ENCODE peak calls at places on chromosome 10, in five cellular contexts. J is heart left ventricle, S is right lobe of liver, B is neural progenitor cell, Z is mammary epithelial cell. O is an unnamed sample.

GRCh38 chr10:782751-783648 is 93.5 kb upstream of the DIP2C start:
- DNase-seq in Z (no peak), B (no peak), S (peak), J (no peak), O (no peak)

GRCh38 chr10:34538291-34538829 is 276.7 kb downstream of the PARD3 start:
- DNase-seq in J (no peak), Z (peak), S (no peak), B (no peak), O (no peak)

GRCh38 chr10:124534231-124534798 is 72.7 kb downstream of the LHPP start:
- DNase-seq in S (no peak), J (no peak), B (peak), Z (no peak), O (peak)

GRCh38 chr10:48541144-48541795 is 63.6 kb downstream of the ARHGAP22 start:
- DNase-seq in B (no peak), J (no peak), S (no peak), Z (no peak), O (no peak)

GRCh38 chr10:36638461-36638860 is 486.9 kb upstream of the ANKRD30A start:
- DNase-seq in S (no peak), B (no peak), Z (no peak), J (no peak), O (no peak)

GRCh38 chr10:86644412-86645110 is 9.8 kb upstream of the OPN4 start:
- DNase-seq in J (peak), S (no peak), B (no peak), Z (peak), O (no peak)

GRCh38 chr10:1329622-1330021 is 273.4 kb downstream of the WDR37 start:
- DNase-seq in B (no peak), Z (no peak), S (no peak), J (no peak), O (no peak)

GRCh38 chr10:33133557-33133956 is 175.5 kb upstream of the ITGB1 start:
- DNase-seq in S (no peak), B (no peak), J (no peak), Z (peak), O (no peak)

GRCh38 chr10:25778646-25779045 is 155.4 kb upstream of the MYO3A start:
- DNase-seq in B (no peak), Z (no peak), J (no peak), S (no peak), O (no peak)

GRCh38 chr10:6130851-6131470 is 42.1 kb downstream of the RBM17 start:
- DNase-seq in S (no peak), B (no peak), J (no peak), Z (no peak), O (no peak)

GRCh38 chr10:62584216-62584615 is 210.0 kb downstream of the ZNF365 start:
- DNase-seq in B (no peak), J (no peak), S (no peak), Z (peak), O (peak)

GRCh38 chr10:28796606-28797512 is 119.5 kb downstream of the BAMBI start:
- DNase-seq in S (peak), B (no peak), J (no peak), Z (no peak), O (no peak)

GRCh38 chr10:36504752-36505151 is 620.6 kb upstream of the ANKRD30A start:
- DNase-seq in Z (peak), J (no peak), S (no peak), B (no peak), O (peak)

GRCh38 chr10:98135222-98135899 is 904 bp downstream of the R3HCC1L start:
- DNase-seq in Z (no peak), J (no peak), B (no peak), S (no peak), O (no peak)

GRCh38 chr10:55631071-55631654 is 729.9 kb downstream of the ZWINT start:
- DNase-seq in S (peak), Z (peak), B (peak), J (peak), O (peak)

GRCh38 chr10:22230331-22230833 is 12.6 kb upstream of the EBLN1 start:
- DNase-seq in Z (peak), S (no peak), J (no peak), B (peak), O (peak)

GRCh38 chr10:70652761-70653657 is 19.3 kb upstream of the ADAMTS14 start:
- DNase-seq in S (no peak), B (no peak), Z (peak), J (peak), O (peak)

GRCh38 chr10:32347363-32347735 is 391 bp upstream of the EPC1 start:
- DNase-seq in S (no peak), Z (no peak), B (no peak), J (no peak), O (no peak)

GRCh38 chr10:102003541-102003940 is 52.4 kb downstream of the ARMH3 start:
- DNase-seq in B (no peak), J (no peak), S (no peak), Z (peak), O (peak)

GRCh38 chr10:26832960-26833359 is 27.8 kb downstream of the ABI1 start:
- DNase-seq in Z (no peak), S (no peak), B (peak), J (no peak), O (peak)

GRCh38 chr10:36280886-36281499 is 638.9 kb upstream of the FZD8 start:
- DNase-seq in J (no peak), B (no peak), Z (no peak), S (no peak), O (no peak)

GRCh38 chr10:32000937-32001336 is 55.3 kb downstream of the KIF5B start:
- DNase-seq in Z (no peak), B (no peak), S (no peak), J (no peak), O (peak)

GRCh38 chr10:102113956-102114857 is 6.0 kb downstream of the LDB1 start:
- DNase-seq in Z (peak), S (peak), B (peak), J (peak), O (peak)

GRCh38 chr10:96560970-96561887 is 25.6 kb downstream of the TM9SF3 start:
- DNase-seq in S (no peak), J (no peak), B (no peak), Z (no peak), O (peak)

GRCh38 chr10:98097611-98098010 is 36.8 kb upstream of the R3HCC1L start:
- DNase-seq in B (no peak), S (no peak), J (no peak), Z (no peak), O (no peak)

GRCh38 chr10:71837085-71837827 is 13.8 kb downstream of the PSAP start:
- DNase-seq in J (no peak), S (no peak), B (peak), Z (peak), O (peak)
- TF ChIP-seq CTCF in J (peak), S (peak), B (peak), Z (peak), O (peak)

GRCh38 chr10:115879372-115879771 is 393.6 kb downstream of the GFRA1 start:
- DNase-seq in S (no peak), B (no peak), J (no peak), Z (no peak), O (no peak)
- H3K27ac ChIP-seq in S (no peak), B (no peak), J (no peak), Z (no peak), O (no peak)

DNA sequence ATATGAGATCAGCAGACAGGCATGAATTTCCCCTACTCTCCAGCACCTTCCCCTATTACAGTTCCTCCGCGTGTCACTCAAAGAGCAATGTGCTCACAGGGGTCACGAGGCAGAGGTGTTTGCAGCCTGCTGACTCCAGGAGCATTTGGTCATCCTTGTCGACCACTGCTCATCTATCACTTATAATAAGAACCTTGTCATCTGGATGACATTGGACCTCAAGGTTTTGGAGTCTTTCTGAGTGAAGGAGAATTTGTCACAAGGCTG is 32.9 kb upstream of the PLPP4 start:
- DNase-seq in B (no peak), S (no peak), J (no peak), Z (no peak), O (no peak)
- TF ChIP-seq CTCF in B (no peak), S (no peak), J (no peak), Z (no peak), O (no peak)

GRCh38 chr10:132330486-132330833 is 1.5 kb upstream of the LRRC27 start:
- DNase-seq in S (no peak), J (no peak), B (no peak), Z (no peak), O (no peak)

GRCh38 chr10:132328130-132328529 is 3.9 kb upstream of the LRRC27 start:
- DNase-seq in S (no peak), Z (no peak), B (no peak), J (no peak), O (no peak)

GRCh38 chr10:132329565-132330485 is 2.2 kb upstream of the LRRC27 start:
- DNase-seq in J (no peak), S (no peak), Z (peak), B (no peak), O (no peak)

GRCh38 chr10:132326925-132327324 is 5.1 kb upstream of the LRRC27 start:
- DNase-seq in S (no peak), B (no peak), Z (no peak), J (no peak), O (no peak)

DNA sequence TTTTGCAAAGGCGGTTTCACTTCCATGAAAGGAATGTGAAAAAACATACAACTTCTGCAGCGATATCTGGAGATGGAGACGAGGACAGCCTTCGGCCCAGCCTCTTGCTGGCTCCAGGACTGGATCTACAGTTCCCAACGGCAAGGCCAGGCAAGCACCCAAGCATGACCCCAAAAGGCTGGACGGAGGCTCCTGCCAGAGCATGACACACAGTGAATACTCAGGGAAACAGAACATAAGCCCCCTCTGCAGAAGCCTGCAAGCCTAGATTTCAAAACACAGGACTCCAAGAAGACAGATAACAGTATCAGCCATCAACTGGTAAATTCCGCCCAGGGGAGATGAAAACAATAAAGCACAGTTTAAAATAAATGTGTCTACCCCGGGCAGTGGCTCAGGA is 3.3 kb upstream of the LRRC27 start:
- DNase-seq in B (no peak), S (no peak), J (no peak), Z (no peak), O (no peak)
- H3K27ac ChIP-seq in B (no peak), S (no peak), J (no peak), Z (no peak), O (peak)

DNA sequence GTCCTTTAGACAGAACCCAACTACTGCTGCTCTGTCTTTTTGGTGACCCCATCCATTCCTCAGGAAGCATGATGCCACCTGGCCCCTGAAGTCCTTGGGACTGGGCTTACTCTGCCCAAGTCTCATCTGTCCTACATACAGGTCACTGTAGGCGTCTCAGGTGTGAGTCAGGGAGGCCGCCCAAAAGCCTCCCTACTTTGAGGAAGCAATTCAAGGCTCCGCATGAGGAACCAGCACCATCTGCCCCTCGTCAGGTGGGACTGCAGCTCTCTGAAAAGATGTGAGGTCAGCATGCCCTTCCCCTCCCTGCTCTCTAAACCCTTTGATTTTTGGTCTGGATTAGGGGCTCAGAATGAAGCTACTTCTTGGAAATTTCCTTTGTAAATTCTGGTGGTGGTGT is 354.8 kb downstream of the CXCL12 start:
- DNase-seq in J (no peak), S (no peak), Z (no peak), B (peak), O (no peak)
- TF ChIP-seq CTCF in J (no peak), S (no peak), Z (no peak), B (peak), O (no peak)